ENCODE peak calls at places on chromosomes 2 and 18, in eight cellular contexts. One of them, this sample, is unnamed.

GRCh38 chr2:85988210-85988913 is 99.6 kb upstream of the ST3GAL5 start:
- DNase-seq in thyroid gland: no peak
- DNase-seq in thoracic aorta: no peak
- DNase-seq in tibial artery: no peak
- DNase-seq in heart left ventricle: no peak
- DNase-seq in mammary epithelial cell: no peak
- DNase-seq in Caco-2: no peak
- DNase-seq in fibroblast of lung: peak; percentile 28
- DNase-seq in this sample: no peak

GRCh38 chr2:127588241-127588640 is 52.8 kb downstream of the MYO7B start:
- DNase-seq in thyroid gland: no peak
- DNase-seq in thoracic aorta: no peak
- DNase-seq in tibial artery: peak; percentile 38
- DNase-seq in heart left ventricle: no peak
- DNase-seq in mammary epithelial cell: no peak
- DNase-seq in Caco-2: peak; percentile 12
- DNase-seq in fibroblast of lung: no peak
- DNase-seq in this sample: no peak

GRCh38 chr2:155021591-155021990 is 323.1 kb downstream of the KCNJ3 start:
- DNase-seq in thyroid gland: no peak
- DNase-seq in thoracic aorta: no peak
- DNase-seq in tibial artery: no peak
- DNase-seq in heart left ventricle: no peak
- DNase-seq in mammary epithelial cell: no peak
- DNase-seq in Caco-2: no peak
- DNase-seq in fibroblast of lung: no peak
- DNase-seq in this sample: no peak

GRCh38 chr2:180416553-180417113 is 409.5 kb upstream of the CWC22 start:
- DNase-seq in thyroid gland: no peak
- DNase-seq in thoracic aorta: no peak
- DNase-seq in tibial artery: no peak
- DNase-seq in heart left ventricle: no peak
- DNase-seq in mammary epithelial cell: no peak
- DNase-seq in Caco-2: no peak
- DNase-seq in fibroblast of lung: no peak
- DNase-seq in this sample: no peak

GRCh38 chr18:36372902-36373301 is 75.4 kb downstream of the FHOD3 start:
- DNase-seq in thyroid gland: peak; percentile 8
- DNase-seq in thoracic aorta: no peak
- DNase-seq in tibial artery: peak; percentile 71
- DNase-seq in heart left ventricle: peak; percentile 34
- DNase-seq in mammary epithelial cell: peak; percentile 85
- DNase-seq in Caco-2: no peak
- DNase-seq in fibroblast of lung: peak; percentile 24
- DNase-seq in this sample: peak; percentile 46

GRCh38 chr2:45857206-45857605 is 205.7 kb downstream of the PRKCE start:
- DNase-seq in thyroid gland: no peak
- DNase-seq in thoracic aorta: no peak
- DNase-seq in tibial artery: no peak
- DNase-seq in heart left ventricle: no peak
- DNase-seq in mammary epithelial cell: no peak
- DNase-seq in Caco-2: no peak
- DNase-seq in fibroblast of lung: no peak
- DNase-seq in this sample: no peak

GRCh38 chr2:221554769-221555510 is 17.2 kb downstream of the EPHA4 start:
- DNase-seq in thyroid gland: no peak
- DNase-seq in thoracic aorta: no peak
- DNase-seq in tibial artery: no peak
- DNase-seq in heart left ventricle: no peak
- DNase-seq in mammary epithelial cell: no peak
- DNase-seq in Caco-2: peak; percentile 60
- DNase-seq in fibroblast of lung: no peak
- DNase-seq in this sample: no peak

GRCh38 chr2:176136375-176137248 is 7.1 kb downstream of the HOXD8 start:
- DNase-seq in thyroid gland: no peak
- DNase-seq in thoracic aorta: no peak
- DNase-seq in tibial artery: no peak
- DNase-seq in heart left ventricle: no peak
- DNase-seq in mammary epithelial cell: no peak
- DNase-seq in Caco-2: peak; percentile 52
- DNase-seq in fibroblast of lung: no peak
- DNase-seq in this sample: peak; percentile 47

GRCh38 chr2:232120911-232121310 is 159.4 kb downstream of the DIS3L2 start:
- DNase-seq in thyroid gland: no peak
- DNase-seq in thoracic aorta: no peak
- DNase-seq in tibial artery: no peak
- DNase-seq in heart left ventricle: no peak
- DNase-seq in mammary epithelial cell: no peak
- DNase-seq in Caco-2: no peak
- DNase-seq in fibroblast of lung: no peak
- DNase-seq in this sample: no peak

GRCh38 chr2:127014630-127015029 is 92.3 kb downstream of the BIN1 start:
- DNase-seq in thyroid gland: no peak
- DNase-seq in thoracic aorta: no peak
- DNase-seq in tibial artery: no peak
- DNase-seq in heart left ventricle: no peak
- DNase-seq in mammary epithelial cell: peak; percentile 94
- DNase-seq in Caco-2: no peak
- DNase-seq in fibroblast of lung: peak; percentile 98
- DNase-seq in this sample: no peak

GRCh38 chr2:67898605-67899004 is 164.2 kb downstream of the C1D start:
- DNase-seq in thyroid gland: no peak
- DNase-seq in thoracic aorta: no peak
- DNase-seq in tibial artery: no peak
- DNase-seq in heart left ventricle: no peak
- DNase-seq in mammary epithelial cell: no peak
- DNase-seq in Caco-2: no peak
- DNase-seq in fibroblast of lung: no peak
- DNase-seq in this sample: no peak

GRCh38 chr2:109129356-109129920 is 433 bp downstream of the SH3RF3 start:
- DNase-seq in thyroid gland: peak; percentile 10
- DNase-seq in thoracic aorta: no peak
- DNase-seq in tibial artery: no peak
- DNase-seq in heart left ventricle: peak; percentile 58
- DNase-seq in mammary epithelial cell: peak; percentile 25
- DNase-seq in Caco-2: no peak
- DNase-seq in fibroblast of lung: no peak
- DNase-seq in this sample: no peak

GRCh38 chr18:8609711-8610441 is 639 bp downstream of the RAB12 start:
- DNase-seq in thyroid gland: peak; percentile 13
- DNase-seq in thoracic aorta: no peak
- DNase-seq in tibial artery: no peak
- DNase-seq in heart left ventricle: no peak
- DNase-seq in mammary epithelial cell: no peak
- DNase-seq in Caco-2: no peak
- DNase-seq in fibroblast of lung: no peak
- DNase-seq in this sample: no peak

GRCh38 chr2:98588880-98589425 is 19.4 kb downstream of the COA5 start:
- DNase-seq in thyroid gland: no peak
- DNase-seq in thoracic aorta: no peak
- DNase-seq in tibial artery: no peak
- DNase-seq in heart left ventricle: no peak
- DNase-seq in mammary epithelial cell: no peak
- DNase-seq in Caco-2: no peak
- DNase-seq in fibroblast of lung: no peak
- DNase-seq in this sample: no peak

GRCh38 chr2:26274058-26274613 is 29.4 kb downstream of the HADHB start:
- DNase-seq in thyroid gland: peak; percentile 72
- DNase-seq in thoracic aorta: peak; percentile 46
- DNase-seq in tibial artery: peak; percentile 78
- DNase-seq in heart left ventricle: peak; percentile 46
- DNase-seq in mammary epithelial cell: peak; percentile 100
- DNase-seq in Caco-2: no peak
- DNase-seq in fibroblast of lung: peak; percentile 99
- DNase-seq in this sample: peak; percentile 89

GRCh38 chr2:6526093-6526824 is 339.4 kb downstream of the CMPK2 start:
- DNase-seq in thyroid gland: peak; percentile 39
- DNase-seq in thoracic aorta: no peak
- DNase-seq in tibial artery: no peak
- DNase-seq in heart left ventricle: no peak
- DNase-seq in mammary epithelial cell: no peak
- DNase-seq in Caco-2: no peak
- DNase-seq in fibroblast of lung: no peak
- DNase-seq in this sample: no peak

GRCh38 chr2:83665154-83665553 is 793.9 kb downstream of the SUCLG1 start:
- DNase-seq in thyroid gland: no peak
- DNase-seq in thoracic aorta: no peak
- DNase-seq in tibial artery: no peak
- DNase-seq in heart left ventricle: no peak
- DNase-seq in mammary epithelial cell: no peak
- DNase-seq in Caco-2: no peak
- DNase-seq in fibroblast of lung: no peak
- DNase-seq in this sample: no peak

GRCh38 chr2:83665894-83666293 is 793.2 kb downstream of the SUCLG1 start:
- DNase-seq in thyroid gland: no peak
- DNase-seq in thoracic aorta: no peak
- DNase-seq in tibial artery: no peak
- DNase-seq in heart left ventricle: no peak
- DNase-seq in mammary epithelial cell: no peak
- DNase-seq in Caco-2: no peak
- DNase-seq in fibroblast of lung: peak; percentile 63
- DNase-seq in this sample: no peak
- H3K9me3 ChIP-seq in thyroid gland: no peaks in the 10 kb centered on the region
- H3K9me3 ChIP-seq in thoracic aorta: no peaks in the 10 kb centered on the region
- H3K9me3 ChIP-seq in tibial artery: no peaks in the 10 kb centered on the region
- H3K9me3 ChIP-seq in heart left ventricle: no peaks in the 10 kb centered on the region
- H3K9me3 ChIP-seq in mammary epithelial cell: no peaks in the 10 kb centered on the region
- H3K9me3 ChIP-seq in Caco-2: no peaks in the 10 kb centered on the region
- H3K9me3 ChIP-seq in fibroblast of lung: no peaks in the 10 kb centered on the region
- H3K9me3 ChIP-seq in this sample: no peaks in the 10 kb centered on the region

GRCh38 chr2:236538242-236538641 is 31.4 kb upstream of the ACKR3 start:
- DNase-seq in thyroid gland: no peak
- DNase-seq in thoracic aorta: no peak
- DNase-seq in tibial artery: no peak
- DNase-seq in heart left ventricle: no peak
- DNase-seq in mammary epithelial cell: no peak
- DNase-seq in Caco-2: no peak
- DNase-seq in fibroblast of lung: no peak
- DNase-seq in this sample: no peak

GRCh38 chr2:236533343-236533742 is 36.3 kb upstream of the ACKR3 start:
- DNase-seq in thyroid gland: no peak
- DNase-seq in thoracic aorta: no peak
- DNase-seq in tibial artery: no peak
- DNase-seq in heart left ventricle: no peak
- DNase-seq in mammary epithelial cell: no peak
- DNase-seq in Caco-2: no peak
- DNase-seq in fibroblast of lung: no peak
- DNase-seq in this sample: no peak

GRCh38 chr2:236541008-236541562 is 28.5 kb upstream of the ACKR3 start:
- DNase-seq in thyroid gland: no peak
- DNase-seq in thoracic aorta: no peak
- DNase-seq in tibial artery: no peak
- DNase-seq in heart left ventricle: no peak
- DNase-seq in mammary epithelial cell: no peak
- DNase-seq in Caco-2: no peak
- DNase-seq in fibroblast of lung: no peak
- DNase-seq in this sample: no peak

GRCh38 chr2:236535024-236535423 is 34.6 kb upstream of the ACKR3 start:
- DNase-seq in thyroid gland: no peak
- DNase-seq in thoracic aorta: no peak
- DNase-seq in tibial artery: no peak
- DNase-seq in heart left ventricle: no peak
- DNase-seq in mammary epithelial cell: peak; percentile 59
- DNase-seq in Caco-2: no peak
- DNase-seq in fibroblast of lung: peak; percentile 50
- DNase-seq in this sample: no peak

GRCh38 chr2:236536727-236537398 is 32.8 kb upstream of the ACKR3 start:
- DNase-seq in thyroid gland: no peak
- DNase-seq in thoracic aorta: no peak
- DNase-seq in tibial artery: no peak
- DNase-seq in heart left ventricle: no peak
- DNase-seq in mammary epithelial cell: no peak
- DNase-seq in Caco-2: no peak
- DNase-seq in fibroblast of lung: no peak
- DNase-seq in this sample: no peak
- H3K9me3 ChIP-seq in thyroid gland: no peaks in the 10 kb centered on the region
- H3K9me3 ChIP-seq in thoracic aorta: no peaks in the 10 kb centered on the region
- H3K9me3 ChIP-seq in tibial artery: no peaks in the 10 kb centered on the region
- H3K9me3 ChIP-seq in heart left ventricle: no peaks in the 10 kb centered on the region
- H3K9me3 ChIP-seq in mammary epithelial cell: no peaks in the 10 kb centered on the region
- H3K9me3 ChIP-seq in Caco-2: no peaks in the 10 kb centered on the region
- H3K9me3 ChIP-seq in fibroblast of lung: no peaks in the 10 kb centered on the region
- H3K9me3 ChIP-seq in this sample: no peaks in the 10 kb centered on the region

GRCh38 chr2:203934711-203935438 is 1.7 kb upstream of the ICOS start:
- DNase-seq in thyroid gland: no peak
- DNase-seq in thoracic aorta: no peak
- DNase-seq in tibial artery: no peak
- DNase-seq in heart left ventricle: no peak
- DNase-seq in mammary epithelial cell: no peak
- DNase-seq in Caco-2: no peak
- DNase-seq in fibroblast of lung: no peak
- DNase-seq in this sample: no peak

GRCh38 chr2:203936949-203937348 is 386 bp downstream of the ICOS start:
- DNase-seq in thyroid gland: no peak
- DNase-seq in thoracic aorta: no peak
- DNase-seq in tibial artery: no peak
- DNase-seq in heart left ventricle: no peak
- DNase-seq in mammary epithelial cell: no peak
- DNase-seq in Caco-2: no peak
- DNase-seq in fibroblast of lung: no peak
- DNase-seq in this sample: no peak

GRCh38 chr2:203935568-203935967 is 995 bp upstream of the ICOS start:
- DNase-seq in thyroid gland: no peak
- DNase-seq in thoracic aorta: no peak
- DNase-seq in tibial artery: no peak
- DNase-seq in heart left ventricle: no peak
- DNase-seq in mammary epithelial cell: no peak
- DNase-seq in Caco-2: no peak
- DNase-seq in fibroblast of lung: no peak
- DNase-seq in this sample: no peak

GRCh38 chr2:203934006-203934632 is 2.4 kb upstream of the ICOS start:
- DNase-seq in thyroid gland: no peak
- DNase-seq in thoracic aorta: no peak
- DNase-seq in tibial artery: no peak
- DNase-seq in heart left ventricle: no peak
- DNase-seq in mammary epithelial cell: no peak
- DNase-seq in Caco-2: no peak
- DNase-seq in fibroblast of lung: no peak
- DNase-seq in this sample: no peak

GRCh38 chr2:203936535-203936934 is at the start of gene ICOS:
- DNase-seq in thyroid gland: no peak
- DNase-seq in thoracic aorta: no peak
- DNase-seq in tibial artery: no peak
- DNase-seq in heart left ventricle: no peak
- DNase-seq in mammary epithelial cell: no peak
- DNase-seq in Caco-2: no peak
- DNase-seq in fibroblast of lung: no peak
- DNase-seq in this sample: no peak
- H3K9me3 ChIP-seq in thyroid gland: no peaks in the 10 kb centered on the region
- H3K9me3 ChIP-seq in thoracic aorta: no peaks in the 10 kb centered on the region
- H3K9me3 ChIP-seq in tibial artery: no peaks in the 10 kb centered on the region
- H3K9me3 ChIP-seq in heart left ventricle: no peaks in the 10 kb centered on the region
- H3K9me3 ChIP-seq in mammary epithelial cell: no peaks in the 10 kb centered on the region
- H3K9me3 ChIP-seq in Caco-2: no peaks in the 10 kb centered on the region
- H3K9me3 ChIP-seq in fibroblast of lung: no peaks in the 10 kb centered on the region
- H3K9me3 ChIP-seq in this sample: no peaks in the 10 kb centered on the region

DNA sequence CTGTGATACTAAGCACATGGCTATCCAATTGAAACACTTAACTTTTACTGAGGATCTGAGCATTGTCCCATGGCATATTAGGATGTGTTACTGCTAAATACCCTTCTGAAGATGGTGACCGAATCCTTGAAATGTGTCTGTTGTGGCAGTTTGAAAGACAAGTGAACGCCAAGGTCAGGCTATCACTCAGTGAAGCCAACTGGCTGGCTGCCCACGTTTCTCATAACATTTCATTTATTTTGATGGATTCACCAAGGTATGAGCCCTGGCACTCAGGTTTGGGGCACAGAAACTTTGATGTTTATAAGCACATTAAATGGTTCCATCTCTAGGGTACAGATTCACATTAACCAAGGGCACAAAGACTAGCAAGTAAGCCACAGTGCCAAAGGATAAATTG is 850.3 kb downstream of the DPP10 start:
- DNase-seq in thyroid gland: no peak
- DNase-seq in thoracic aorta: no peak
- DNase-seq in tibial artery: no peak
- DNase-seq in heart left ventricle: no peak
- DNase-seq in mammary epithelial cell: no peak
- DNase-seq in Caco-2: no peak
- DNase-seq in fibroblast of lung: no peak
- DNase-seq in this sample: no peak
- H3K9me3 ChIP-seq in thyroid gland: no peaks in the 10 kb centered on the region
- H3K9me3 ChIP-seq in thoracic aorta: no peaks in the 10 kb centered on the region
- H3K9me3 ChIP-seq in tibial artery: no peaks in the 10 kb centered on the region
- H3K9me3 ChIP-seq in heart left ventricle: no peaks in the 10 kb centered on the region
- H3K9me3 ChIP-seq in mammary epithelial cell: peaks cover 5% of the 10 kb centered on the region
- H3K9me3 ChIP-seq in Caco-2: no peaks in the 10 kb centered on the region
- H3K9me3 ChIP-seq in fibroblast of lung: no peaks in the 10 kb centered on the region
- H3K9me3 ChIP-seq in this sample: no peaks in the 10 kb centered on the region